ENCODE peak calls at places on chromosomes 5 and 9, in six cellular contexts. C, H, J, Q, S and R are unnamed samples. For H3K4me1 and H3K27me3, the result is how much of the 10 kb centered on the place peaks cover.

GRCh38 chr5:172681421-172681820 is 40.4 kb downstream of the NEURL1B start:
- DNase-seq in C (no peak), H (no peak), J (no peak), Q (no peak), S (no peak), R (no peak)

GRCh38 chr5:150946351-150946905 is 41.6 kb upstream of the ZNF300 start:
- DNase-seq in C (peak), H (no peak), J (peak), Q (peak), S (no peak), R (peak)

GRCh38 chr5:53874409-53874808 is 314.0 kb downstream of the NDUFS4 start:
- DNase-seq in C (no peak), H (peak), J (no peak), Q (no peak), S (no peak), R (peak)

GRCh38 chr5:135993894-135994514 is 34.8 kb upstream of the TGFBI start:
- DNase-seq in C (no peak), H (no peak), J (peak), Q (no peak), S (no peak), R (no peak)

GRCh38 chr9:88689509-88689908 is 154.5 kb downstream of the NXNL2 start:
- DNase-seq in C (no peak), H (no peak), J (no peak), Q (no peak), S (no peak), R (no peak)

GRCh38 chr9:114614373-114614772 is 3.3 kb downstream of the TMEM268 start:
- DNase-seq in C (no peak), H (no peak), J (no peak), Q (no peak), S (no peak), R (no peak)

GRCh38 chr9:108636023-108636422 is 219.8 kb downstream of the ACTL7B start:
- DNase-seq in C (no peak), H (peak), J (no peak), Q (no peak), S (peak), R (no peak)

GRCh38 chr5:130074820-130075219 is 170.6 kb downstream of the CHSY3 start:
- DNase-seq in C (no peak), H (no peak), J (no peak), Q (no peak), S (no peak), R (no peak)

GRCh38 chr5:180704362-180704761 is 35.5 kb downstream of the OR2Y1 start:
- DNase-seq in C (peak), H (peak), J (no peak), Q (no peak), S (no peak), R (no peak)

GRCh38 chr9:75482566-75482965 is 394.3 kb downstream of the OSTF1 start:
- DNase-seq in C (peak), H (peak), J (no peak), Q (no peak), S (no peak), R (no peak)

GRCh38 chr9:36222449-36222848 is 31.7 kb downstream of the CLTA start:
- DNase-seq in C (no peak), H (no peak), J (no peak), Q (no peak), S (no peak), R (no peak)

GRCh38 chr5:146516151-146516475 is at the start of gene GPR151:
- DNase-seq in C (no peak), H (peak), J (no peak), Q (no peak), S (no peak), R (no peak)

GRCh38 chr5:157159209-157159751 is 6.8 kb downstream of the GARIN3 start:
- DNase-seq in C (peak), H (no peak), J (no peak), Q (no peak), S (no peak), R (no peak)

GRCh38 chr9:466749-467148 is 252.1 kb downstream of the DOCK8 start:
- DNase-seq in C (no peak), H (no peak), J (no peak), Q (no peak), S (no peak), R (no peak)

GRCh38 chr9:78267889-78268288 is 29.0 kb upstream of the PSAT1 start:
- DNase-seq in C (no peak), H (no peak), J (no peak), Q (no peak), S (no peak), R (no peak)

GRCh38 chr9:114460513-114461225 is 44.6 kb downstream of the WHRN start:
- DNase-seq in C (no peak), H (no peak), J (no peak), Q (no peak), S (no peak), R (no peak)

GRCh38 chr5:143599474-143599873 is 196.0 kb upstream of the NR3C1 start:
- DNase-seq in C (no peak), H (no peak), J (no peak), Q (no peak), S (no peak), R (no peak)

GRCh38 chr9:128995791-128996190 is 32.3 kb downstream of the SH3GLB2 start:
- DNase-seq in C (no peak), H (no peak), J (no peak), Q (no peak), S (no peak), R (no peak)

GRCh38 chr9:121620777-121621437 is 30.5 kb upstream of the DAB2IP start:
- DNase-seq in C (no peak), H (peak), J (no peak), Q (no peak), S (peak), R (no peak)

GRCh38 chr9:5714501-5715401 is 85.8 kb downstream of the RIC1 start:
- DNase-seq in C (peak), H (peak), J (no peak), Q (no peak), S (peak), R (no peak)

GRCh38 chr5:175796536-175797499 is 74.6 kb upstream of the CPLX2 start:
- DNase-seq in C (peak), H (peak), J (no peak), Q (peak), S (peak), R (peak)

GRCh38 chr9:122356627-122357026 is 14.2 kb upstream of the PTGS1 start:
- DNase-seq in C (no peak), H (no peak), J (no peak), Q (no peak), S (peak), R (no peak)

GRCh38 chr5:14557840-14558239 is 23.8 kb upstream of the OTULINL start:
- DNase-seq in C (peak), H (no peak), J (no peak), Q (no peak), S (no peak), R (no peak)

GRCh38 chr9:78866228-78867132 is 569.6 kb downstream of the PSAT1 start:
- DNase-seq in C (peak), H (peak), J (no peak), Q (no peak), S (no peak), R (no peak)

GRCh38 chr5:112388010-112388553 is 31.0 kb downstream of the EPB41L4A start:
- DNase-seq in C (no peak), H (no peak), J (no peak), Q (no peak), S (no peak), R (no peak)

GRCh38 chr5:112386716-112387115 is 32.4 kb downstream of the EPB41L4A start:
- DNase-seq in C (no peak), H (no peak), J (no peak), Q (no peak), S (no peak), R (no peak)

GRCh38 chr5:112384523-112384922 is 34.6 kb downstream of the EPB41L4A start:
- DNase-seq in C (no peak), H (no peak), J (no peak), Q (no peak), S (no peak), R (no peak)

GRCh38 chr5:112388739-112389138 is 30.3 kb downstream of the EPB41L4A start:
- DNase-seq in C (no peak), H (no peak), J (no peak), Q (no peak), S (peak), R (no peak)

DNA sequence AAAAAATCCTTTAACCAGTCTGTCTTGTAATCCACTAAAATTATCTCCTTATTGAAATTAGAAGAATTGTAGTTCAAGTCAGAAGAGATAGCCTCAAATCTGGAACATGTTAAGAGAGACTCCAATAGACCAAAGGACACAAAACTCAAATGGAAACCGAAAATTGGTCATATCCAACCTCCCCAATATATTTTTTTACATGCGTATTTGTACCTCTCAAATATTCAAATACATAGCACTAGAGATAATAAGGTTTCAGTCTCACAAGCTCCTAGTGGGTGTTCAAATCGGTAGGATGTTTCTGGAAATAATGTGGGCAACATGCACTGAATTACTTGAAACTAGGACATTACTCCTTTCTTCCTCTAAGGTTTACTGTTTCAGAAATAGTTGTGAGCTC is 33.5 kb downstream of the EPB41L4A start:
- DNase-seq in C (no peak), H (no peak), J (no peak), Q (no peak), S (no peak), R (no peak)
- H3K4me1 ChIP-seq in C (under half), H (under half), J (under half), Q (under half), S (under half), R (under half)

DNA sequence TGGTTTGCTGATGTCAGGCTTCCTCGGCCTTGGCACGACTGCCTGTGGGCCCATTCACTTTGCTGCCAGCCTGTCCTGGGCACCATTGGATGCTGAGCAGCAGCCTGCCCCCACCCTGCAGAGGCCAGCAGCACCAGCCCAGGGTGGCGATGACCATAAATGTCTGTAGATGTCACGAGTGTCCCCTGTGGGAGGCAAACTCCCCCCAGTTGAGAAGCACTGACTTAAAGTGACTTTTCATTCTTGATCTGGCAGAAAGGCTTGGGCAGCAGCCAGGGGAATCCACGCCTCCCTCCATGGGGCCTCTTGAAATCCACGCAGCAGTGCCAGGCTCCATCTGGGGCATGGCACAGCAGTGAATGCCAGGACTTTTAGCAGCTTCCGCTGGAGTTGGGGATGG is 21.8 kb downstream of the IRX4 start:
- DNase-seq in C (no peak), H (no peak), J (no peak), Q (no peak), S (no peak), R (no peak)
- H3K27me3 ChIP-seq in C (under half), H (under half), J (under half), Q (under half), S (under half), R (under half)

DNA sequence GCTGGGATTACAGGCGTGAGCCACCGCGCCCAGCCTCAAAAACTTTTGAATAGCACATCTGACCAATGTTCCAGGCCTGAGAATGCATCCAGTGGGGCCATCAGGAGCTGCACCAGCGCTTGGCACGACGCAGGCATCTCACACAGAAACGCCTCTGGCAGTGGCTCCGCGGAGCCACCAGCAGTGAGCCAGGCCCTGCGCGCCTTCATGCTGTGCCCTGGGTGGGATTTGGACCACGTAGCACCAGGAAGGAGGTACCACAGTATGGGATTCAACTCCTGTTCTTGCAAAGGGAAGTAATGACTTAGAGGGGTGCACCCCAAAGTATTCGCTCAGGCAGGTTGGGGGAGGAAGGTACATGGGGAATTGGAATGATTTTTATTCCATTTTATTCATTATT is 3.0 kb downstream of the CCDC187 start:
- DNase-seq in C (no peak), H (no peak), J (no peak), Q (no peak), S (no peak), R (no peak)
- H3K4me1 ChIP-seq in C (under half), H (under half), J (under half), Q (under half), S (under half), R (under half)

GRCh38 chr5:50967388-50968039 is 301.1 kb downstream of the PARP8 start:
- DNase-seq in C (peak), H (peak), J (no peak), Q (no peak), S (peak), R (no peak)
- H3K27me3 ChIP-seq in C (half or more), H (under half), J (half or more), Q (under half), S (half or more), R (half or more)

GRCh38 chr5:555058-555623 is 30.9 kb upstream of the SLC9A3 start:
- DNase-seq in C (no peak), H (no peak), J (no peak), Q (no peak), S (no peak), R (peak)

GRCh38 chr5:558326-558725 is 34.1 kb upstream of the SLC9A3 start:
- DNase-seq in C (no peak), H (no peak), J (no peak), Q (peak), S (no peak), R (no peak)

GRCh38 chr5:558871-559503 is 34.7 kb upstream of the SLC9A3 start:
- DNase-seq in C (no peak), H (no peak), J (no peak), Q (peak), S (no peak), R (no peak)

GRCh38 chr5:554284-554988 is 30.2 kb upstream of the SLC9A3 start:
- DNase-seq in C (no peak), H (no peak), J (no peak), Q (peak), S (no peak), R (peak)

GRCh38 chr5:556909-557441 is 32.7 kb upstream of the SLC9A3 start:
- DNase-seq in C (no peak), H (no peak), J (no peak), Q (peak), S (no peak), R (no peak)
- H3K4me1 ChIP-seq in C (under half), H (under half), J (under half), Q (under half), S (under half), R (under half)

DNA sequence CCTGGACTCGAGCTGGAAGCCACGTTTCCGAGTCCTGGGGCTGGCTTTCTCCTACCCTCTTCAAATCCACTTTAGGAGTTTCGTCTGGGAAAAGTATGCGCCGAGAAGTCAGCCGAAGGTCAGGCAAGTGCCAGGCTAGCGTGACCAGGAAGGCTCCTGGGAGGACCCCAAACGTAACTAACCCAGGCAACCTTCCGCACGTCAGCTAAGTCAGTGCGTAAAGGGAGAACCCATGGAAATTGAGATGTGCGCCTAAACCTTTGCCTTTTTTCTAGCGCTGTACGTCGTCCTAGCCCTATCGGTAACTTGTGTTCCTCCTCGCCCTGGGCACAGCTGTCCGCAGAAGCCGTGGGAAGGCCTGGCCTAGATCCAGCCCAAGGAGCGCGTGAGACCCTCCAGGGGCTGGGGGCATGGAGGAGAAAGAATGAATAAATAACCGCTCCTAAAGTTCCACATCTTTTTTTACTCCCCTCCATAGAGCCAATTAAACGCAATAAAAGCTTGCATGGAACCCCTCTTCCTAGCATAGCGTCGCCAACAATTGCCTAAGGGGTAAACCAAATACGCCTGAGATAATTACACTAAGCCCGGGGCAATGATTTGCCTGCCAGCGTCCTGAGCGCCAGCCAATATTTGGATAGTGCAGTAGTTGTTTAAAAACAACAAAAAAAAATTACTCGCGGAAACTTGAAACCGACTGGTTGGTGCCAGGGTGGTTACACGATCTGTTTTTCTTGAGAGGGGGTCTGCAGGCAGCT is 4.0 kb upstream of the FOXB2 start:
- DNase-seq in C (no peak), H (no peak), J (no peak), Q (no peak), S (peak), R (no peak)
- H3K27me3 ChIP-seq in C (half or more), H (half or more), J (half or more), Q (under half), S (half or more), R (half or more)

GRCh38 chr9:93460689-93461413 is 7.5 kb upstream of the FAM120AOS start:
- DNase-seq in C (no peak), H (no peak), J (no peak), Q (no peak), S (no peak), R (no peak)
- H3K4me1 ChIP-seq in C (under half), H (under half), J (under half), Q (under half), S (under half), R (under half)